ENCODE peak calls at places on chromosomes 1 and 21, in six cellular contexts. A is adipocyte; B is GM13977; Y is amygdala; G is AML-193; S is stimulated activated CD8-positive, alpha-beta memory T cell treated with anti-CD3 and anti-CD28 coated beads, Interleukin-7, amount 100 ng/mL, for 24 hours. D is an unnamed sample.

GRCh38 chr1:216178266-216178665 is 245.0 kb downstream of the USH2A start:
- DNase-seq in Y (no peak), G (no peak), A (peak), S (no peak), B (no peak), D (peak)

GRCh38 chr1:48022306-48022705 is 25.1 kb upstream of the TRABD2B start:
- DNase-seq in S (no peak), A (no peak), Y (no peak), G (no peak), B (no peak), D (no peak)

GRCh38 chr1:151990058-151990855 is 3.4 kb downstream of the S100A10 start:
- DNase-seq in G (no peak), Y (no peak), S (no peak), A (no peak), B (no peak), D (no peak)

GRCh38 chr1:39178541-39179431 is 25.7 kb upstream of the MACF1 start:
- DNase-seq in B (no peak), Y (no peak), A (peak), G (no peak), S (no peak), D (no peak)

GRCh38 chr1:203342192-203342940 is 8.6 kb downstream of the FMOD start:
- DNase-seq in B (peak), S (no peak), A (peak), Y (no peak), G (peak), D (no peak)

GRCh38 chr1:22636369-22636768 is at the start of gene C1QA:
- DNase-seq in A (no peak), G (no peak), B (no peak), S (no peak), Y (peak), D (no peak)

GRCh38 chr1:236686815-236687160 is 489 bp downstream of the ACTN2 start:
- DNase-seq in A (no peak), Y (peak), B (no peak), S (no peak), G (no peak), D (no peak)

GRCh38 chr21:45541221-45542039 is 810 bp downstream of the SLC19A1 start:
- DNase-seq in B (peak), Y (peak), A (peak), S (peak), G (peak), D (peak)

GRCh38 chr1:242017580-242018233 is 18.8 kb upstream of the MAP1LC3C start:
- DNase-seq in S (peak), Y (peak), B (peak), A (peak), G (peak), D (peak)

GRCh38 chr1:1360511-1361169 is 2.3 kb upstream of the MXRA8 start:
- DNase-seq in B (no peak), S (no peak), Y (no peak), A (peak), G (no peak), D (peak)

GRCh38 chr1:91791103-91791502 is 94.8 kb downstream of the TGFBR3 start:
- DNase-seq in S (no peak), G (no peak), B (no peak), Y (no peak), A (no peak), D (no peak)

GRCh38 chr1:226457307-226457712 is 49.4 kb upstream of the PARP1 start:
- DNase-seq in B (no peak), Y (no peak), G (no peak), A (no peak), S (peak), D (no peak)

GRCh38 chr21:26845750-26846035 is 484 bp upstream of the ADAMTS1 start:
- DNase-seq in B (no peak), G (no peak), Y (no peak), A (no peak), S (no peak), D (no peak)

GRCh38 chr1:110390692-110391232 is at the start of gene SLC16A4:
- DNase-seq in Y (no peak), S (no peak), G (no peak), A (peak), B (no peak), D (peak)

GRCh38 chr1:17193222-17194132 is 11.5 kb upstream of the PADI1 start:
- DNase-seq in Y (no peak), B (no peak), A (no peak), G (no peak), S (no peak), D (no peak)

GRCh38 chr1:111943056-111943455 is 46.4 kb downstream of the KCND3 start:
- DNase-seq in G (no peak), A (no peak), Y (no peak), S (no peak), B (no peak), D (no peak)

GRCh38 chr1:235867903-235868469 is 1.3 kb upstream of the LYST start:
- DNase-seq in G (peak), S (no peak), A (no peak), B (peak), Y (no peak), D (no peak)

GRCh38 chr21:29144736-29145353 is 14.4 kb downstream of the MAP3K7CL start:
- DNase-seq in B (no peak), Y (no peak), G (no peak), A (peak), S (no peak), D (no peak)

GRCh38 chr1:94602312-94602711 is 60.8 kb upstream of the F3 start:
- DNase-seq in B (no peak), Y (no peak), S (no peak), A (no peak), G (peak), D (peak)

GRCh38 chr1:66540434-66541032 is 6.6 kb downstream of the SGIP1 start:
- DNase-seq in S (no peak), A (peak), G (no peak), Y (no peak), B (no peak), D (peak)

GRCh38 chr1:23167353-23168078 is 1.1 kb downstream of the LUZP1 start:
- DNase-seq in G (no peak), Y (peak), S (no peak), B (peak), A (peak), D (peak)

GRCh38 chr1:200410566-200410878 is 686 bp upstream of the ZNF281 start:
- DNase-seq in A (no peak), B (peak), Y (no peak), G (no peak), S (no peak), D (no peak)